ENCODE peak calls at places on chromosomes 6 and 20, in nine cellular contexts. O is foreskin keratinocyte; P is GM23338; K is PC-3; T is HepG2; C is T-cell; U is HCT116; X is sciatic nerve; F is stimulated activated effector memory CD8-positive, alpha-beta T cell treated with anti-CD3 and anti-CD28 coated beads, Interleukin-12 subunit alpha, Interleukin-12 subunit beta, amount 100 ng/mL, for 72 hours. E is an unnamed sample.
A peak's percentile ranks its signal among the peaks of the same experiment; 100 is the strongest.

GRCh38 chr6:155872961-155873360 is 417.3 kb upstream of the NOX3 start:
- ATAC-seq in O (no peak), P (no peak), K (no peak), T (no peak), C (no peak), U (peak; percentile 57), X (no peak), F (no peak), E (no peak)

GRCh38 chr20:568097-568864 is 24.7 kb upstream of the CSNK2A1 start:
- ATAC-seq in O (peak; percentile 37), P (peak; percentile 48), K (no peak), T (no peak), C (no peak), U (peak; percentile 47), X (no peak), F (peak; percentile 75), E (no peak)

GRCh38 chr6:125101656-125102055 is 51.9 kb upstream of the TPD52L1 start:
- ATAC-seq in O (peak; percentile 3), P (no peak), K (no peak), T (no peak), C (no peak), U (no peak), X (no peak), F (no peak), E (no peak)

GRCh38 chr6:7042056-7042653 is 65.6 kb upstream of the RREB1 start:
- ATAC-seq in O (no peak), P (peak; percentile 59), K (peak; percentile 77), T (peak; percentile 72), C (no peak), U (peak; percentile 14), X (no peak), F (no peak), E (no peak)

GRCh38 chr20:59736366-59736765 is 132.0 kb downstream of the PHACTR3 start:
- ATAC-seq in O (no peak), P (no peak), K (no peak), T (no peak), C (no peak), U (no peak), X (no peak), F (no peak), E (no peak)

GRCh38 chr6:45626087-45626891 is 248.6 kb upstream of the SUPT3H start:
- ATAC-seq in O (peak; percentile 79), P (no peak), K (no peak), T (no peak), C (no peak), U (no peak), X (no peak), F (peak; percentile 84), E (no peak)

GRCh38 chr20:20094410-20094809 is 42.1 kb downstream of the CFAP61 start:
- ATAC-seq in O (no peak), P (no peak), K (no peak), T (no peak), C (no peak), U (no peak), X (no peak), F (no peak), E (no peak)

GRCh38 chr6:111721677-111722219 is 116.1 kb upstream of the TRAF3IP2 start:
- ATAC-seq in O (peak; percentile 42), P (peak; percentile 68), K (no peak), T (peak; percentile 78), C (no peak), U (peak; percentile 67), X (peak; percentile 29), F (peak; percentile 46), E (peak; percentile 20)

GRCh38 chr6:99606670-99607415 is at the start of gene PRDM13:
- ATAC-seq in O (peak; percentile 19), P (peak; percentile 7), K (no peak), T (no peak), C (no peak), U (no peak), X (no peak), F (no peak), E (no peak)

GRCh38 chr6:127483399-127484055 is 24.3 kb upstream of the KIAA0408 start:
- ATAC-seq in O (no peak), P (peak; percentile 97), K (no peak), T (no peak), C (peak; percentile 7), U (no peak), X (no peak), F (no peak), E (no peak)

GRCh38 chr6:166952567-166953464 is 3.5 kb downstream of the RNASET2 start:
- ATAC-seq in O (no peak), P (no peak), K (no peak), T (no peak), C (no peak), U (no peak), X (no peak), F (no peak), E (no peak)

GRCh38 chr20:3681931-3682820 is at the start of gene ADAM33:
- ATAC-seq in O (no peak), P (peak; percentile 61), K (peak; percentile 14), T (peak; percentile 60), C (no peak), U (no peak), X (peak; percentile 33), F (no peak), E (peak; percentile 52)

GRCh38 chr6:108735991-108736345 is 112.3 kb upstream of the ARMC2 start:
- ATAC-seq in O (no peak), P (peak; percentile 34), K (no peak), T (no peak), C (no peak), U (peak; percentile 64), X (no peak), F (no peak), E (no peak)

GRCh38 chr6:157090736-157091135 is 232.6 kb downstream of the TMEM242 start:
- ATAC-seq in O (no peak), P (peak; percentile 73), K (no peak), T (no peak), C (no peak), U (no peak), X (no peak), F (no peak), E (no peak)

E was measured in gastroesophageal sphincter.